ENCODE peak calls at places on chromosomes 13 and 19, in five cellular contexts. H is dorsolateral prefrontal cortex, V is pancreas, N is BJ, S is brain microvascular endothelial cell. X is an unnamed sample.

GRCh38 chr19:5338661-5339469 is 1.7 kb downstream of the PTPRS start:
- DNase-seq in H (peak), S (no peak), N (no peak), V (no peak), X (no peak)

GRCh38 chr19:49912965-49913685 is 15.9 kb upstream of the ATF5 start:
- DNase-seq in N (no peak), S (no peak), H (no peak), V (no peak), X (peak)

GRCh38 chr13:46039421-46040036 is 13.0 kb downstream of the ZC3H13 start:
- DNase-seq in S (no peak), V (no peak), N (no peak), H (no peak), X (peak)

GRCh38 chr19:5695649-5696195 is 5.6 kb downstream of the RPL36 start:
- DNase-seq in H (no peak), S (no peak), N (no peak), V (no peak), X (no peak)

GRCh38 chr19:34508540-34508939 is 27.0 kb downstream of the WTIP start:
- DNase-seq in V (no peak), N (no peak), H (no peak), S (no peak), X (peak)

GRCh38 chr13:33918199-33918932 is 100.4 kb downstream of the RFC3 start:
- DNase-seq in S (peak), N (peak), H (no peak), V (no peak), X (peak)

GRCh38 chr13:26436914-26437313 is 120.6 kb upstream of the WASF3 start:
- DNase-seq in S (no peak), V (no peak), N (no peak), H (no peak), X (no peak)

GRCh38 chr19:38318595-38319142 is 976 bp upstream of the KCNK6 start:
- DNase-seq in N (no peak), H (no peak), S (no peak), V (no peak), X (peak)

GRCh38 chr13:38255600-38255999 is 94.1 kb upstream of the UFM1 start:
- DNase-seq in N (no peak), V (no peak), H (no peak), S (no peak), X (no peak)

GRCh38 chr13:35697281-35697680 is 220.8 kb upstream of the MAB21L1 start:
- DNase-seq in H (no peak), V (no peak), S (no peak), N (no peak), X (no peak)

GRCh38 chr19:33225458-33225925 is at the start of gene SLC7A10:
- DNase-seq in N (no peak), V (peak), H (no peak), S (no peak), X (no peak)

GRCh38 chr19:36526581-36526980 is 1.5 kb downstream of the ZNF260 start:
- DNase-seq in H (no peak), N (no peak), S (no peak), V (no peak), X (no peak)

GRCh38 chr13:113726961-113727411 is 32.0 kb upstream of the TMEM255B start:
- DNase-seq in V (peak), N (no peak), S (no peak), H (peak), X (no peak)

GRCh38 chr19:15775249-15775648 is 12.2 kb upstream of the OR10H5 start:
- DNase-seq in N (no peak), V (no peak), S (no peak), H (no peak), X (no peak)

GRCh38 chr19:19606021-19606420 is 12.5 kb downstream of the PBX4 start:
- DNase-seq in H (no peak), V (no peak), S (no peak), N (no peak), X (no peak)

GRCh38 chr13:102928971-102929370 is 83.1 kb downstream of the ERCC5 start:
- DNase-seq in N (no peak), V (no peak), S (no peak), H (no peak), X (no peak)

GRCh38 chr13:73883162-73883561 is 251.0 kb downstream of the KLF12 start:
- DNase-seq in V (no peak), H (no peak), S (no peak), N (no peak), X (no peak)

GRCh38 chr13:111486331-111486730 is 165.9 kb downstream of the TEX29 start:
- DNase-seq in S (no peak), N (no peak), V (no peak), H (no peak), X (no peak)

GRCh38 chr13:78607409-78608253 is 4.3 kb upstream of the POU4F1 start:
- DNase-seq in N (no peak), H (no peak), S (no peak), V (peak), X (no peak)

GRCh38 chr13:34747507-34747906 is 194.6 kb upstream of the NBEA start:
- DNase-seq in V (no peak), S (no peak), H (no peak), N (no peak), X (no peak)

GRCh38 chr13:110702591-110703526 is 3.1 kb downstream of the CARS2 start:
- DNase-seq in H (no peak), S (peak), N (no peak), V (no peak), X (peak)

GRCh38 chr13:100875392-100876043 is 200.9 kb upstream of the TMTC4 start:
- DNase-seq in H (no peak), V (no peak), N (peak), S (peak), X (peak)

GRCh38 chr13:46648166-46648607 is 95.2 kb downstream of the LRCH1 start:
- DNase-seq in S (no peak), H (no peak), V (no peak), N (no peak), X (peak)

GRCh38 chr19:46296722-46297431 is at the start of gene HIF3A:
- DNase-seq in H (no peak), V (peak), N (no peak), S (no peak), X (peak)

GRCh38 chr13:33204130-33204927 is 81.2 kb downstream of the STARD13 start:
- DNase-seq in H (no peak), S (peak), N (peak), V (no peak), X (peak)

GRCh38 chr13:93635687-93636086 is 409.1 kb downstream of the GPC6 start:
- DNase-seq in V (no peak), N (peak), H (no peak), S (peak), X (peak)

GRCh38 chr19:6000228-6000847 is 22.4 kb upstream of the RANBP3 start:
- DNase-seq in S (no peak), H (no peak), V (no peak), N (no peak), X (no peak)

GRCh38 chr13:97212540-97213146 is 9.5 kb upstream of the MBNL2 start:
- DNase-seq in S (peak), H (no peak), N (no peak), V (no peak), X (peak)

GRCh38 chr13:31408927-31409326 is 209.2 kb downstream of the B3GLCT start:
- DNase-seq in N (no peak), H (no peak), V (no peak), S (no peak), X (no peak)

GRCh38 chr13:31413531-31413930 is 213.8 kb downstream of the B3GLCT start:
- DNase-seq in V (no peak), N (no peak), S (no peak), H (no peak), X (no peak)

DNA sequence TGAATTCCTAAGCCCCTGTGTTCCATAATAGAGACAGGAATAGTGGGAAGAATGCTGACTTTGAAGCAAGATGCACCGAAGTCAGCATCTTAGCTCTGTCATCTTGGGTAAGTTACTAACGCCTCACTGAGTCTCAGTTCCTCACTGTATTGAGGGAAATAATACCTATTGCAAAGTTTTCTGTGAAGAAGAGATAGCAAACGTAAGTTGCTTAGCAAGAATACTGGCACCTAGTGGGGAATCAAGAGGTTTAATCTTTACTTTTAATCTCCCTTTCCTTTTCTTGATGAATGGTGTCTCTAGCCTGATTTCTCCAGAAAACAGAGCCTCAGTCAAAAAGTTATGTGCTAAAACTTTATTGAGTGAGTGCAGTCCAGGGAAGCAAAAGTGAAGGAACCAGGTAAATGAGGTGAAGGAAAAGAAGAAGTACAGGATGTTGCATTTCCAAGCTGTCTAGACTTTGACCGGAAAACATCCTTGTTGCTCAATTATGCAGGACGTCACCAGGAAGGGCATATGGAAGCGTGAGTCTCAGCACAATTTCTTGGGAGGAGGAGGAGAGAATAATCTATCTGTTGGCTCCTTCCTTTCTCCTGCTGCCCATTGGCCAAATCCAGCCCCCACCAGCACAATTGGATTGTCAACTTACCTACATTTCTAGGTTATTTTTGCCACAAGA is 210.0 kb downstream of the B3GLCT start:
- DNase-seq in H (no peak), N (no peak), S (no peak), V (no peak), X (peak)
- TF ChIP-seq CTCF in H (no peak), N (peak), S (peak), V (no peak), X (no peak)

DNA sequence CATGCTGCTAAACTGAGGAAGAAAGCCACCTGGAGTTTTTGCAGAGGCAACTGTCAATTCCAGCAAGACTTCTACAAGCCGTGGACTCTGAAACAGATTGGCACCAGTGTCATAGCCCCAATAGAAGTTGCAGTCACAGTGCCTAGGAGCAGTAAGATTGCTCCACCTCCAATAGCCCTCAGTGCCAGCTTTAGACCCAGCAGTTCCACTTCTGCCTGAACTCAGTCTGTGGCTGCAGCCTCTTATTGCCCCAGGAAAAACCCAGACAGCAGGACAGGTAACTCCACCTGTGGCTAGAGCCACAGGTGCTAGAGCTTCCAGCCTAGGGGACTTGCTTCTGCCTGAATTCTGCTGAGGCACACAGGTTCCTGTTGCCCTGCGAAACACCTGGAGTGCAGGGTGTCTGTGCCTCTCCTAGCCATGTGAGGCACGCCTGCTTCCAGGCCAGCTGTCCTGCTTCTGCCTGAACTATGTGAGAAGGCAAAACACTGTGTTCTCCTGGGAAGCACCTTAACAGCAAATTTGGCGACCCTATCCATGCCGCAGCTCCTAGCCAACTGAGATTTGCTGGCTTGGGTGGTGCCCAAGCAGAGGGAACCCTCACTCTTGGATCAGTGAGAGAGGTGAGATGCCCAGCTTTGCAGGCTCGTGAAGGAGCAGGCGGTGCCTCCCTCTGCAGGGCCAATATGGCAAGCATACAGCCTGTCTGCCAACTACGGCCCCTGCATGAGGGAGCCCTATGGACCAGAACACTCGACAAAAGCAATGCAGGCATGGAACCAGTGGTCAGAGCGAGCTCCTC is 607.6 kb downstream of the PCDH17 start:
- DNase-seq in V (peak), H (no peak), N (no peak), S (no peak), X (no peak)
- H3K4me3 ChIP-seq in V (no peak), H (no peak), N (no peak), S (no peak), X (no peak)

GRCh38 chr19:39413903-39414608 is 1.6 kb downstream of the PLEKHG2 start:
- DNase-seq in V (no peak), H (no peak), N (no peak), S (no peak), X (peak)
- TF ChIP-seq CTCF in V (no peak), H (no peak), N (peak), S (peak), X (peak)

DNA sequence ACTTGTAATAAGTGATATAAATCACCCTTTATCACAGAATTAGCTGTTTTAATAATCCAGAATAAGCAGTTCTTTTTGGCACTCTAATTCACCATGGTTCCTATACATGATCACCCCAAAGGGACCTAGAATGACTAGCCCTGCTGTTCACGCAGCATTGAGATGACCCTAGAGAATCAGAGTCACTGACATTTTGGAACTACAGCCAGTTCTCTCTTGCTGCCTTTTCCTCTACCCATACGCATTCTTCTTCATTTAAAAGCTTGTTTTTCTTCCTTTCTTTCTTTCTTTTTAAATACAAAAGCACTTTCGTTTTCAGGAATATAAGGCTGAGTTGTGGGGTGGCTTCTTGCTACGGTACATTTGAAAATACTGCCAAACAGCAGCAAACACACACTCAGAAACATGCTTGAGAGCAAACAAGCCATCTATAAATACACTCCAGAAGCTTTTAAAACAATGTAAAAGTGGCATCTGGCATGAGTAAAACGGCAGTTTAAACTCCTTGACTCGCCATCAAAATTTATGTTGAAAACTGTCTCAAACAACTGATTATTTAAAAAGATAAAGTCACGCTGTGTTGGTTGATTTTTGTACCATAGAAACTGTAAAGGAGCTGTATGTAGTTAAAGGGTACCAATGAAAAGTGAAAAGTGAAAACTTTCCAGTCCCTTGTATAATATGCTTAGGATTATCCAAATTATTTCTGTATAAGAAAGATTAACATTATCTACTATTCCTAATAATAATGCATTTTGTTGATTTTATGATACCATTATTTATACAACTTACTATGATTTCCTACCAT is 95.6 kb downstream of the PCDH9 start:
- DNase-seq in V (no peak), N (no peak), S (peak), H (no peak), X (no peak)
- H3K4me3 ChIP-seq in V (no peak), N (no peak), S (peak), H (peak), X (peak)

GRCh38 chr19:741506-742131 is 9.3 kb upstream of the MISP start:
- DNase-seq in H (no peak), V (peak), N (no peak), S (no peak), X (no peak)
- TF ChIP-seq CTCF in H (no peak), V (no peak), N (peak), S (peak), X (peak)

GRCh38 chr13:71879129-71879535 is 12.1 kb upstream of the DACH1 start:
- DNase-seq in V (no peak), N (no peak), S (peak), H (no peak), X (peak)
- H3K4me3 ChIP-seq in V (no peak), N (no peak), S (no peak), H (no peak), X (no peak)

DNA sequence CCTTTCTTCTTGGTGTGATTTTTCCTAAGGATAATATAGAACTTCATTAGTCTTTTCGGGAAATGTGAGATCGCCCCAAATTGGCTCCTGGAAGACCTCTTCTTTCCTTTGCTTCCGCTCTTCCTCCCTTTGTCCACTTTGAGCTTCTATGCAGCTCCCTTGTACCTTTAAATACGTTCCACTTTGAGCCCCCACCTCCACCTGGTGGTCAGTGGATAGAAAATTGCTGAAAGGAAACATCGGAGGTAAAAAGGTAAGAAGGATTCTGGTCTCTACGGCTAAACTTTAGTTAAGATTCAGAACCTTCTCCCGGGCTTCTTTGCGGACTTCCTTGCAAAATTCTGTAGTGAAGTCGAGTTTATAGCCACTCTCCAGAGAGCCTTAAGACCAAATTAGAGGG is 55.0 kb upstream of the TM9SF2 start:
- DNase-seq in V (no peak), S (no peak), N (no peak), H (no peak), X (no peak)
- TF ChIP-seq CTCF in V (no peak), S (peak), N (no peak), H (no peak), X (no peak)

GRCh38 chr19:58209577-58209976 is 19.1 kb upstream of the ZNF544 start:
- DNase-seq in V (peak), N (no peak), H (no peak), S (no peak), X (no peak)

GRCh38 chr19:58204566-58204965 is 21.7 kb downstream of the ZNF274 start:
- DNase-seq in V (no peak), H (no peak), S (no peak), N (no peak), X (no peak)

GRCh38 chr19:58203814-58204475 is 21.1 kb downstream of the ZNF274 start:
- DNase-seq in N (no peak), S (no peak), H (no peak), V (peak), X (no peak)
- H3K4me3 ChIP-seq in N (no peak), S (peak), H (no peak), V (no peak), X (no peak)